ENCODE peak calls at places on chromosome 19, in eight cellular contexts. W is ovary, N is esophagus muscularis mucosa, D is IMR-90, X is body of pancreas, Y is esophagus squamous epithelium, R is upper lobe of left lung, Q is stomach. K is an unnamed sample.

GRCh38 chr19:1483067-1483978 is 4.3 kb upstream of the C19orf25 start:
- DNase-seq in X (no peak), D (no peak), Q (no peak), R (peak; percentile 86), N (no peak), W (no peak), Y (no peak), K (no peak)

GRCh38 chr19:15101479-15102082 is 5.6 kb upstream of the SYDE1 start:
- DNase-seq in N (no peak), R (no peak), Y (no peak), X (no peak), D (peak; percentile 56), Q (peak; percentile 52), W (no peak), K (no peak)

GRCh38 chr19:32018014-32018413 is 327.4 kb upstream of the ZNF507 start:
- DNase-seq in W (peak; percentile 44), X (no peak), Q (no peak), R (no peak), N (peak; percentile 72), Y (no peak), D (no peak), K (no peak)

GRCh38 chr19:41350735-41351338 is 2.9 kb downstream of the TGFB1 start:
- DNase-seq in Q (no peak), D (peak; percentile 21), X (no peak), W (no peak), R (no peak), Y (no peak), N (no peak), K (no peak)

GRCh38 chr19:36330226-36330625 is 48.8 kb downstream of the ZFP14 start:
- DNase-seq in D (no peak), W (no peak), N (no peak), Y (no peak), R (peak; percentile 52), Q (no peak), X (no peak), K (peak; percentile 23)

GRCh38 chr19:55133639-55134444 is 15.2 kb downstream of the TNNT1 start:
- DNase-seq in W (no peak), N (no peak), Y (no peak), D (no peak), X (no peak), Q (no peak), R (peak; percentile 38), K (no peak)

GRCh38 chr19:12838182-12838890 is at the start of gene MAST1:
- DNase-seq in X (peak; percentile 36), W (no peak), Q (peak; percentile 50), D (no peak), N (no peak), R (peak; percentile 91), Y (no peak), K (no peak)

GRCh38 chr19:39500543-39500942 is 1.8 kb downstream of the DLL3 start:
- DNase-seq in D (no peak), X (no peak), Y (no peak), R (no peak), W (no peak), N (no peak), Q (no peak), K (no peak)

GRCh38 chr19:43311706-43312105 is 41.8 kb upstream of the CD177 start:
- DNase-seq in N (no peak), D (no peak), X (no peak), R (no peak), Q (no peak), W (no peak), Y (no peak), K (no peak)

GRCh38 chr19:12944064-12944674 is 1.5 kb upstream of the RAD23A start:
- DNase-seq in Y (no peak), X (no peak), Q (no peak), W (no peak), N (no peak), D (no peak), R (no peak), K (no peak)

GRCh38 chr19:38506723-38507550 is 73.4 kb downstream of the RYR1 start:
- DNase-seq in W (peak; percentile 86), D (no peak), Y (peak; percentile 52), X (peak; percentile 90), R (peak; percentile 86), N (peak; percentile 92), Q (peak; percentile 93), K (peak; percentile 66)

GRCh38 chr19:6534451-6535093 is 3.7 kb downstream of the TNFSF9 start:
- DNase-seq in W (no peak), D (no peak), X (peak; percentile 20), N (no peak), R (peak; percentile 86), Y (no peak), Q (no peak), K (no peak)

GRCh38 chr19:56015756-56016155 is 29.2 kb downstream of the NLRP5 start:
- DNase-seq in W (no peak), Q (no peak), R (no peak), Y (no peak), D (no peak), X (no peak), N (no peak), K (no peak)

GRCh38 chr19:485583-486236 is 10.6 kb upstream of the MADCAM1 start:
- DNase-seq in D (no peak), W (no peak), X (peak; percentile 82), R (peak; percentile 76), Q (no peak), Y (no peak), N (no peak), K (peak; percentile 66)

GRCh38 chr19:29422686-29423085 is 103.1 kb upstream of the VSTM2B start:
- DNase-seq in Q (no peak), Y (no peak), N (no peak), X (no peak), R (no peak), D (no peak), W (no peak), K (no peak)

GRCh38 chr19:31553112-31553843 is 204.0 kb upstream of the TSHZ3 start:
- DNase-seq in X (no peak), Q (no peak), R (no peak), Y (no peak), N (no peak), W (no peak), D (no peak), K (no peak)

GRCh38 chr19:15897026-15897737 is 692 bp downstream of the CYP4F2 start:
- DNase-seq in W (no peak), D (no peak), Q (no peak), X (no peak), N (peak; percentile 75), Y (no peak), R (peak; percentile 29), K (no peak)

GRCh38 chr19:4068058-4068966 is 1.6 kb upstream of the ZBTB7A start:
- DNase-seq in Q (no peak), W (no peak), D (no peak), N (no peak), R (no peak), X (no peak), Y (no peak), K (no peak)
- TF ChIP-seq POLR2A in Q (no peak), W (no peak), D (no peak), N (no peak), R (no peak), X (no peak), Y (no peak), K (no peak)

DNA sequence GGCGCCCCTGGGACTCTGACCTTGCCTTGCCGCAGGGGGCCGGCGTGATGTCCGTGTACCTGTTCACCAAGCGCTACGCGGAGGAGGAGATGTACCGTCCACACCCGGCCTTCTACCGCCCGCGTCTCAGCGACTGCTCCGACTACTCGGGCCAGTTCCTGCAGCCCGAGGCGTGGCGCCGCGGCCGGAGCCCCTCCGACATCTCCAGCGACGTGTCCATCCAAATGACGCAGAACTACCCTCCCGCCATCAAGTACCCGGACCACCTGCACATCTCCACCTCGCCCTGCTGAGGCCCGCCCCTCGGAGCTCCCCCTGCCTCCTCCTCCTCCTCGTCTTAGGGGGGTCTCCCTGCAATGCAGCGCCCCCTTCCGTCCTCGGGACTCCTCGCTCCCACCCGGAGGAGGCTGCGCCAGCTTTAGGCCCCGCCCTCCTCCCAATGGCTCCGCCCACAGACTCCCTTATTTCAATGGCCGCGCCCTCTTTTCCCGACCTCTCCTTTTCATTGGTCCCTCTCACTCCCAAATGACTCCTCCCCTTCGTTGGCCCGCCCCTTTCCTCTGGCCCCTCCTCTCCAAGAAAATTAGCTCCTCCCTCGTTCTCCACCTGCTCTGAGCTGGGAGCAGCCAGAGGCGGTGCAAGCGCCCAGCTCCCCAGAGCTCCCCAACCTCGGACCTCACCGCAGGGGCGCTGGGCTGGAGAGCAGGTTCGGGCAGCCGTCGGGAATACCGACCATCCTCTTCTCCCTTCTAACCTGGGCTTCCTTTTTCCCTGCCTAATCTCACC is 20.5 kb upstream of the CACNG8 start:
- DNase-seq in W (no peak), X (no peak), N (no peak), Q (no peak), R (peak; percentile 75), Y (no peak), D (no peak), K (no peak)
- H3K4me3 ChIP-seq in W (no peak overlapping the region), X (no peak overlapping the region), N (no peak overlapping the region), Q (no peak overlapping the region), R (no peak overlapping the region), Y (no peak overlapping the region), D (no peak overlapping the region), K (no peak overlapping the region)

GRCh38 chr19:48815870-48816501 is 5.2 kb upstream of the BCAT2 start:
- DNase-seq in W (no peak), D (peak; percentile 43), Q (peak; percentile 62), R (no peak), Y (no peak), X (peak; percentile 80), N (no peak), K (no peak)
- TF ChIP-seq CTCF in W (no peak), D (no peak), Q (no peak), R (no peak), Y (no peak), X (no peak), N (no peak), K (no peak)

GRCh38 chr19:57759096-57759495 is 10.4 kb upstream of the ZNF586 start:
- DNase-seq in X (no peak), R (no peak), N (no peak), D (no peak), Q (no peak), Y (no peak), W (no peak), K (no peak)
- TF ChIP-seq POLR2A in X (no peak), R (no peak), N (no peak), D (no peak), Q (no peak), Y (no peak), W (no peak), K (no peak)

GRCh38 chr19:53906211-53907192 is 2.6 kb upstream of the CACNG7 start:
- DNase-seq in D (no peak), W (no peak), Y (no peak), R (peak; percentile 86), N (no peak), Q (peak; percentile 44), X (peak; percentile 30), K (no peak)
- H3K4me3 ChIP-seq in D (no peak overlapping the region), W (no peak overlapping the region), Y (no peak overlapping the region), R (no peak overlapping the region), N (peak overlapping the region; percentile 6), Q (no peak overlapping the region), X (no peak overlapping the region), K (no peak overlapping the region)

DNA sequence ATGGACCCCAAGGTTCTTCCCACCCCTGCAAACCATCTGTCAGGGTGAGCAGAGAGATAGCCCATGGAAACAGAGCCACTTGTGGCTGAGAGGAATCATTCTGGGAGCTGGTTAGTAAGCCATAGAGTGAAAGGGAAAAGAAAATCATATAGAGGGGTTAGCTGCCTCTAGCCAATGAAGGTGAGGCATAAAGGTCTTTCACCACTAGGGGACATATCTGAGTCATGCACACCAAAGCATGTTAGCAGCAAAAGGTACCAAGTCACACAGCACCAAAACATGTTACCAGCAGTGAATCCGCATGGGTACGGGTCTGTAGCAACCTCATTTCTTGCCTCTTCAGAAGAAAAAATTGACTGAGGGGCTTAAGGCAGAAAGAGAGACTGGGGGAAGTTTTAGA is 76.7 kb upstream of the ZNF43 start:
- DNase-seq in R (no peak), W (no peak), Q (no peak), D (no peak), Y (no peak), X (no peak), N (no peak), K (no peak)
- TF ChIP-seq CTCF in R (no peak), W (no peak), Q (no peak), D (no peak), Y (no peak), X (no peak), N (no peak), K (no peak)

K was measured in lower leg skin.